ENCODE peak calls at places on chromosomes 11 and 22, in eight cellular contexts. One of them, this sample, is unnamed.

GRCh38 chr11:82994615-82995014 is 77.1 kb downstream of the RAB30 start:
- DNase-seq in RWPE2: no peak
- DNase-seq in fibroblast of lung: peak; percentile 25
- DNase-seq in gastrocnemius medialis: no peak
- DNase-seq in psoas muscle: no peak
- DNase-seq in neuronal stem cell: no peak
- DNase-seq in kidney: no peak
- DNase-seq in suprapubic skin: no peak
- DNase-seq in this sample: no peak

GRCh38 chr11:130781906-130782305 is 134.4 kb downstream of the SNX19 start:
- DNase-seq in kidney: no peak
- DNase-seq in RWPE2: no peak
- DNase-seq in suprapubic skin: no peak
- DNase-seq in gastrocnemius medialis: no peak
- DNase-seq in psoas muscle: no peak
- DNase-seq in fibroblast of lung: peak; percentile 35
- DNase-seq in neuronal stem cell: no peak
- DNase-seq in this sample: no peak

GRCh38 chr22:49763696-49764095 is 64.0 kb downstream of the BRD1 start:
- DNase-seq in psoas muscle: peak; percentile 35
- DNase-seq in fibroblast of lung: no peak
- DNase-seq in neuronal stem cell: no peak
- DNase-seq in RWPE2: no peak
- DNase-seq in suprapubic skin: peak; percentile 65
- DNase-seq in gastrocnemius medialis: no peak
- DNase-seq in kidney: peak; percentile 54
- DNase-seq in this sample: no peak

GRCh38 chr22:28978158-28978557 is 83.5 kb downstream of the C22orf31 start:
- DNase-seq in suprapubic skin: no peak
- DNase-seq in RWPE2: no peak
- DNase-seq in fibroblast of lung: no peak
- DNase-seq in gastrocnemius medialis: peak; percentile 80
- DNase-seq in kidney: no peak
- DNase-seq in neuronal stem cell: no peak
- DNase-seq in psoas muscle: peak; percentile 77
- DNase-seq in this sample: no peak

GRCh38 chr11:72814831-72815618 is 814 bp downstream of the ATG16L2 start:
- DNase-seq in psoas muscle: no peak
- DNase-seq in neuronal stem cell: no peak
- DNase-seq in RWPE2: no peak
- DNase-seq in fibroblast of lung: peak; percentile 56
- DNase-seq in kidney: no peak
- DNase-seq in gastrocnemius medialis: no peak
- DNase-seq in suprapubic skin: no peak
- DNase-seq in this sample: no peak

GRCh38 chr11:6647282-6647679 is 8.3 kb downstream of the DCHS1 start:
- DNase-seq in RWPE2: no peak
- DNase-seq in fibroblast of lung: no peak
- DNase-seq in suprapubic skin: no peak
- DNase-seq in kidney: peak; percentile 67
- DNase-seq in neuronal stem cell: no peak
- DNase-seq in gastrocnemius medialis: no peak
- DNase-seq in psoas muscle: no peak
- DNase-seq in this sample: no peak

GRCh38 chr22:31899661-31900060 is 44.7 kb upstream of the YWHAH start:
- DNase-seq in suprapubic skin: no peak
- DNase-seq in RWPE2: no peak
- DNase-seq in gastrocnemius medialis: no peak
- DNase-seq in kidney: peak; percentile 36
- DNase-seq in fibroblast of lung: no peak
- DNase-seq in psoas muscle: no peak
- DNase-seq in neuronal stem cell: no peak
- DNase-seq in this sample: no peak

GRCh38 chr11:16780698-16781550 is 42.5 kb downstream of the C11orf58 start:
- DNase-seq in RWPE2: no peak
- DNase-seq in suprapubic skin: no peak
- DNase-seq in kidney: no peak
- DNase-seq in fibroblast of lung: no peak
- DNase-seq in neuronal stem cell: no peak
- DNase-seq in psoas muscle: no peak
- DNase-seq in gastrocnemius medialis: no peak
- DNase-seq in this sample: no peak

GRCh38 chr22:29801796-29802195 is 34.6 kb downstream of the UQCR10 start:
- DNase-seq in RWPE2: no peak
- DNase-seq in suprapubic skin: no peak
- DNase-seq in psoas muscle: no peak
- DNase-seq in neuronal stem cell: no peak
- DNase-seq in gastrocnemius medialis: no peak
- DNase-seq in kidney: no peak
- DNase-seq in fibroblast of lung: no peak
- DNase-seq in this sample: no peak

GRCh38 chr11:72685560-72686480 is 11.6 kb upstream of the PDE2A start:
- DNase-seq in neuronal stem cell: no peak
- DNase-seq in RWPE2: no peak
- DNase-seq in fibroblast of lung: peak; percentile 65
- DNase-seq in gastrocnemius medialis: no peak
- DNase-seq in psoas muscle: peak; percentile 77
- DNase-seq in suprapubic skin: no peak
- DNase-seq in kidney: peak; percentile 74
- DNase-seq in this sample: no peak

GRCh38 chr11:104609297-104609696 is 289.0 kb downstream of the CASP12 start:
- DNase-seq in neuronal stem cell: peak; percentile 15
- DNase-seq in psoas muscle: no peak
- DNase-seq in fibroblast of lung: peak; percentile 86
- DNase-seq in suprapubic skin: no peak
- DNase-seq in gastrocnemius medialis: no peak
- DNase-seq in kidney: no peak
- DNase-seq in RWPE2: no peak
- DNase-seq in this sample: no peak

DNA sequence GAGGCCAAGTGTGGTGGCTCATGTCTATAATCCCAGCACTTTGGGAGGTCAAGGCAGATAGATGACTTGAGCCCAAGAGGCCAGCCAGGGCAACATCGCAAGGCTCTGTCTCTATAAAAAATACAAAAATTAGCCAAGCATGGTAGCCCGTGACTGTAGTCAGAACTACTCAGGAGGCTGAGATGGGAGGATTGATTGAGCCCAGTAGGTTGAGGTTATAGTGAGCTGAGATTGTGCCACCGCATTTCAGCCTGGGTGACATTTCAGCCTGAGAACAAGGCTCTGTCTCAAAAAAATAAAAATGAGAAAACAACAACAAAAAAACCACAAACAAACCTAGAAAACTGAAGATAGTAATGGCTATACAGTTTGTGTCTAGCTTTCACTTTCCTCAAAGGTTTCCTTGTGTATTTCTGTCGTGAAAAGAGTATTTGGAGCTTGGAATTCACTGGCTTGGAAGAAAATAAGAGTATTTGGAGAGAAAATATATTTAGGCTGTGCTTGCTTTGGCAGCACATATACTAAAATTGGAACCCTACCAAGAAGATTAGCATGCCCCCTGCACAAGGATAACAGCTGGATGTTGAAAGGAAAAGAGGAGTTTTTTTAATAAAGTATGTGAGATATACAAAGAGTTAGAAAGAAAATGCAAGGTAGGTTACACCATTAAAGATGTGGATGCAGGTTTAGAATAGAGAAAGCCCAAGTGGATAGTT is 3.9 kb upstream of the BIRC3 start:
- DNase-seq in fibroblast of lung: peak; percentile 40
- DNase-seq in RWPE2: no peak
- DNase-seq in gastrocnemius medialis: no peak
- DNase-seq in kidney: no peak
- DNase-seq in suprapubic skin: no peak
- DNase-seq in psoas muscle: no peak
- DNase-seq in neuronal stem cell: no peak
- DNase-seq in this sample: no peak
- H3K27ac ChIP-seq in fibroblast of lung: peak overlapping the region; percentile 68
- H3K27ac ChIP-seq in RWPE2: peak overlapping the region; percentile 80
- H3K27ac ChIP-seq in gastrocnemius medialis: peak overlapping the region; percentile 62
- H3K27ac ChIP-seq in kidney: peak overlapping the region; percentile 56
- H3K27ac ChIP-seq in suprapubic skin: peak overlapping the region; percentile 76
- H3K27ac ChIP-seq in psoas muscle: peak overlapping the region; percentile 53
- H3K27ac ChIP-seq in neuronal stem cell: no peak overlapping the region
- H3K27ac ChIP-seq in this sample: peak overlapping the region; percentile 83

GRCh38 chr11:118314985-118315384 is 10.5 kb downstream of the CD3E start:
- DNase-seq in kidney: no peak
- DNase-seq in gastrocnemius medialis: no peak
- DNase-seq in neuronal stem cell: no peak
- DNase-seq in suprapubic skin: no peak
- DNase-seq in psoas muscle: no peak
- DNase-seq in RWPE2: no peak
- DNase-seq in fibroblast of lung: no peak
- DNase-seq in this sample: no peak
- H3K27ac ChIP-seq in kidney: no peak overlapping the region
- H3K27ac ChIP-seq in gastrocnemius medialis: no peak overlapping the region
- H3K27ac ChIP-seq in neuronal stem cell: no peak overlapping the region
- H3K27ac ChIP-seq in suprapubic skin: no peak overlapping the region
- H3K27ac ChIP-seq in psoas muscle: no peak overlapping the region
- H3K27ac ChIP-seq in RWPE2: no peak overlapping the region
- H3K27ac ChIP-seq in fibroblast of lung: no peak overlapping the region
- H3K27ac ChIP-seq in this sample: no peak overlapping the region

DNA sequence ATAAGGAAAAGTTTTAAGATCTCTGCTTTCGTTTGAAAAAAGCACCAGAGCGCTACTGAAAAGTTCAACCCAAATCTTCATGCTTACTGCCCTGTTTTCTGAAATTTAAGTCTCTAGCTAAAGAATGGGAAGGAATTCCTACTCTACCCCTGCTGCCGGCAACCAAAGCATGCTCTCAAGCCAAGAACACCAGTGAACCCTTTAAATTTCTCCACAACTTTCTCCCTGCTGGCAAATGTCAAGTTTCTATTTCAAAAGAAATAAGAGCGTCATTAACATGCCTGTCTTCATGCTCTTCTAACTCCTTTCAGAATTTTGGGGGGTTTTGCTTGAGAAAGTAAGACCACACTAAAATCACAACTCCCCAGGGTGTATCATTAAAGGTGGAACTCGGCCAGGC is 6.8 kb upstream of the SMCO4 start:
- DNase-seq in fibroblast of lung: no peak
- DNase-seq in RWPE2: no peak
- DNase-seq in suprapubic skin: no peak
- DNase-seq in gastrocnemius medialis: no peak
- DNase-seq in psoas muscle: no peak
- DNase-seq in kidney: no peak
- DNase-seq in neuronal stem cell: no peak
- DNase-seq in this sample: no peak
- H3K27ac ChIP-seq in fibroblast of lung: no peak overlapping the region
- H3K27ac ChIP-seq in RWPE2: no peak overlapping the region
- H3K27ac ChIP-seq in suprapubic skin: no peak overlapping the region
- H3K27ac ChIP-seq in gastrocnemius medialis: no peak overlapping the region
- H3K27ac ChIP-seq in psoas muscle: no peak overlapping the region
- H3K27ac ChIP-seq in kidney: no peak overlapping the region
- H3K27ac ChIP-seq in neuronal stem cell: no peak overlapping the region
- H3K27ac ChIP-seq in this sample: no peak overlapping the region

GRCh38 chr22:45230026-45230845 is 10.5 kb downstream of the KIAA0930 start:
- DNase-seq in neuronal stem cell: no peak
- DNase-seq in kidney: no peak
- DNase-seq in fibroblast of lung: no peak
- DNase-seq in psoas muscle: peak; percentile 49
- DNase-seq in gastrocnemius medialis: no peak
- DNase-seq in RWPE2: no peak
- DNase-seq in suprapubic skin: no peak
- DNase-seq in this sample: no peak
- H3K27ac ChIP-seq in neuronal stem cell: no peak overlapping the region
- H3K27ac ChIP-seq in kidney: no peak overlapping the region
- H3K27ac ChIP-seq in fibroblast of lung: no peak overlapping the region
- H3K27ac ChIP-seq in psoas muscle: no peak overlapping the region
- H3K27ac ChIP-seq in gastrocnemius medialis: no peak overlapping the region
- H3K27ac ChIP-seq in RWPE2: peak overlapping the region; percentile 57
- H3K27ac ChIP-seq in suprapubic skin: no peak overlapping the region
- H3K27ac ChIP-seq in this sample: no peak overlapping the region

DNA sequence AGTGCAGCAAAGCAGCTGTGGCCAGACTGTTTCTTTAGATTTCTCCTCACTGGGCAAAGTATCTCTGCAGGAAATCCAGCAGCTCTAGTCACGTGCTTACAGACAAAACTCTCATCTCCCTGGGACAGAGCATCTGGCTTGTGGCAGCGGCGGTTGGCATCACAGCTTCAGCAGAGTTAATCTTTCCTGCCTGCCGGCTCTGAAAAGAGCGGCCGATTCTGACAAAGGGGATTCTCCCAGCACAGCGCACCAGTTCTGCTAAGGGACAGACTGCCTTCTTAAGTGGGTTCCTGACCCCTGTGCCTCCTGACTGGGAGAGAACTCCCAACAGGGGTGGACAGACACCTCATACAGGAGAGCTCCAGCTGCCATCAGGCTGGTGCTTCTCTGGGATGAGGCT is 1357.4 kb upstream of the TENM4 start:
- DNase-seq in gastrocnemius medialis: no peak
- DNase-seq in suprapubic skin: no peak
- DNase-seq in neuronal stem cell: no peak
- DNase-seq in RWPE2: no peak
- DNase-seq in psoas muscle: no peak
- DNase-seq in fibroblast of lung: no peak
- DNase-seq in kidney: peak; percentile 29
- DNase-seq in this sample: no peak
- H3K27ac ChIP-seq in gastrocnemius medialis: no peak overlapping the region
- H3K27ac ChIP-seq in suprapubic skin: no peak overlapping the region
- H3K27ac ChIP-seq in neuronal stem cell: no peak overlapping the region
- H3K27ac ChIP-seq in RWPE2: no peak overlapping the region
- H3K27ac ChIP-seq in psoas muscle: no peak overlapping the region
- H3K27ac ChIP-seq in fibroblast of lung: no peak overlapping the region
- H3K27ac ChIP-seq in kidney: no peak overlapping the region
- H3K27ac ChIP-seq in this sample: no peak overlapping the region

This sample was measured in breast epithelium.